ENCODE peak calls at places on chromosomes 16 and 17, in seven cellular contexts. Q is cardiac muscle cell; S is HS-27A; Y is left ventricle myocardium inferior; D is ELR; Z is endodermal cell; M is effector memory CD4-positive, alpha-beta T cell. G is an unnamed sample.

GRCh38 chr16:17474572-17474971 is 3.8 kb upstream of the XYLT1 start:
- DNase-seq in M (no peak), S (no peak), D (no peak), Y (no peak), Q (no peak), Z (no peak), G (no peak)

GRCh38 chr16:49457196-49457595 is 83.6 kb downstream of the C16orf78 start:
- DNase-seq in Y (no peak), Z (peak; percentile 17), S (no peak), D (no peak), M (no peak), Q (no peak), G (no peak)

GRCh38 chr17:78124081-78124835 is 4.3 kb downstream of the TMC6 start:
- DNase-seq in Z (no peak), Q (no peak), Y (no peak), M (no peak), D (no peak), S (no peak), G (no peak)

GRCh38 chr17:33284022-33284421 is 9.1 kb downstream of the ASIC2 start:
- DNase-seq in Z (no peak), Y (no peak), S (no peak), M (no peak), D (peak; percentile 18), Q (peak; percentile 75), G (peak; percentile 84)

GRCh38 chr17:46991618-46992017 is 12.6 kb upstream of the RPRML start:
- DNase-seq in Q (no peak), Z (no peak), D (no peak), Y (no peak), M (no peak), S (no peak), G (no peak)

GRCh38 chr16:51389881-51390280 is 238.8 kb upstream of the SALL1 start:
- DNase-seq in S (no peak), Y (no peak), Z (no peak), Q (no peak), M (no peak), D (no peak), G (no peak)

GRCh38 chr17:35743911-35744328 is 9.1 kb downstream of the GAS2L2 start:
- DNase-seq in Z (peak; percentile 94), Q (peak; percentile 65), S (no peak), M (no peak), D (peak; percentile 50), Y (no peak), G (peak; percentile 45)

GRCh38 chr17:50195196-50195865 is 6.1 kb downstream of the COL1A1 start:
- DNase-seq in Y (no peak), M (no peak), Q (peak; percentile 67), S (no peak), D (no peak), Z (no peak), G (no peak)

GRCh38 chr17:42819939-42820535 is 4.0 kb downstream of the BECN1 start:
- DNase-seq in S (no peak), Q (peak; percentile 67), M (peak; percentile 24), D (peak; percentile 85), Y (peak; percentile 40), Z (peak; percentile 96), G (peak; percentile 55)

GRCh38 chr16:88777801-88778415 is 7.1 kb downstream of the PIEZO1 start:
- DNase-seq in M (no peak), Q (no peak), Z (no peak), D (no peak), S (no peak), Y (no peak), G (no peak)

GRCh38 chr16:30567991-30568638 is 3.4 kb downstream of the ZNF688 start:
- DNase-seq in Y (no peak), Z (no peak), D (peak; percentile 79), S (no peak), Q (peak; percentile 87), M (no peak), G (peak; percentile 72)

GRCh38 chr16:27903046-27903655 is 160.4 kb downstream of the GSG1L start:
- DNase-seq in Z (no peak), Y (no peak), M (no peak), Q (no peak), S (no peak), D (no peak), G (no peak)

GRCh38 chr17:42120161-42121065 is 754 bp downstream of the KAT2A start:
- DNase-seq in Y (no peak), Z (peak; percentile 95), D (peak; percentile 41), S (no peak), M (no peak), Q (peak; percentile 21), G (no peak)

GRCh38 chr16:68436581-68436980 is 11.7 kb downstream of the SMPD3 start:
- DNase-seq in Q (no peak), D (peak; percentile 22), Y (no peak), M (no peak), Z (peak; percentile 75), S (no peak), G (no peak)

GRCh38 chr17:56881685-56882295 is 32.1 kb downstream of the TRIM25 start:
- DNase-seq in D (no peak), Q (no peak), Y (no peak), S (no peak), M (no peak), Z (no peak), G (no peak)